ENCODE peak calls at places on chromosomes 13 and 19, in ten cellular contexts. L is bronchial epithelial cell, Z is IMR-90, W is hippocampal formation, X is Peyer's patch, U is KG1, Y is NCI-H460, N is A172, S is endothelial cell, F is ACHN. I is an unnamed sample.

GRCh38 chr13:32530841-32531253 is 7.7 kb downstream of the N4BP2L2 start:
- DNase-seq in L (no peak), Z (peak), W (peak), X (no peak), U (no peak), Y (no peak), N (no peak), S (no peak), F (peak), I (no peak)

GRCh38 chr19:782195-783043 is 14.8 kb upstream of the PTBP1 start:
- DNase-seq in L (peak), Z (peak), W (no peak), X (no peak), U (no peak), Y (peak), N (peak), S (peak), F (peak), I (no peak)

GRCh38 chr13:24208314-24208713 is 47.8 kb downstream of the SPATA13 start:
- DNase-seq in L (peak), Z (peak), W (no peak), X (no peak), U (no peak), Y (peak), N (peak), S (no peak), F (peak), I (no peak)

GRCh38 chr19:46656541-46656940 is 4.4 kb downstream of the DACT3 start:
- DNase-seq in L (peak), Z (no peak), W (no peak), X (no peak), U (no peak), Y (no peak), N (no peak), S (no peak), F (no peak), I (no peak)

GRCh38 chr19:29685326-29685725 is 20.1 kb downstream of the PLEKHF1 start:
- DNase-seq in L (peak), Z (no peak), W (no peak), X (no peak), U (no peak), Y (no peak), N (no peak), S (no peak), F (no peak), I (no peak)

GRCh38 chr13:85741017-85741416 is 58.2 kb downstream of the SLITRK6 start:
- DNase-seq in L (no peak), Z (no peak), W (no peak), X (no peak), U (no peak), Y (no peak), N (no peak), S (no peak), F (no peak), I (no peak)

GRCh38 chr19:35000647-35001501 is 751 bp downstream of the GRAMD1A start:
- DNase-seq in L (peak), Z (peak), W (no peak), X (peak), U (peak), Y (no peak), N (peak), S (peak), F (peak), I (no peak)

GRCh38 chr19:9362905-9363304 is at the start of gene ZNF177:
- DNase-seq in L (no peak), Z (no peak), W (no peak), X (no peak), U (no peak), Y (no peak), N (no peak), S (no peak), F (no peak), I (peak)

GRCh38 chr19:9075064-9075964 is 11.5 kb upstream of the OR1M1 start:
- DNase-seq in L (peak), Z (peak), W (peak), X (no peak), U (peak), Y (peak), N (peak), S (no peak), F (peak), I (peak)

GRCh38 chr19:47542030-47542475 is 27.2 kb upstream of the NAPA start:
- DNase-seq in L (no peak), Z (peak), W (no peak), X (no peak), U (no peak), Y (no peak), N (no peak), S (no peak), F (no peak), I (no peak)

GRCh38 chr13:99320693-99321481 is 13.7 kb upstream of the GPR183 start:
- DNase-seq in L (peak), Z (peak), W (no peak), X (no peak), U (peak), Y (no peak), N (peak), S (no peak), F (peak), I (no peak)